ENCODE peak calls at places on chromosomes 12 and 14, in eight cellular contexts. One of them, this sample, is unnamed.

GRCh38 chr14:22112004-22112403 is 438.4 kb upstream of the OR4E1 start:
- DNase-seq in T-cell: peak; percentile 46
- DNase-seq in activated T-cell treated with anti-CD3 and anti-CD28 coated beads for 1 hour: peak; percentile 34
- DNase-seq in NCI-H774: no peak
- DNase-seq in anterior cingulate cortex: no peak
- DNase-seq in hippocampal formation: no peak
- DNase-seq in LoVo: no peak
- DNase-seq in stimulated activated CD4-positive, alpha-beta T cell treated with anti-CD3 and anti-CD28 coated beads, Interleukin-12 subunit alpha, Interleukin-12 subunit beta, amount 100 ng/mL, for 4 hours: peak; percentile 39
- DNase-seq in this sample: no peak

GRCh38 chr14:90137807-90138206 is 76.0 kb downstream of the KCNK13 start:
- DNase-seq in T-cell: no peak
- DNase-seq in activated T-cell treated with anti-CD3 and anti-CD28 coated beads for 1 hour: no peak
- DNase-seq in NCI-H774: no peak
- DNase-seq in anterior cingulate cortex: no peak
- DNase-seq in hippocampal formation: no peak
- DNase-seq in LoVo: no peak
- DNase-seq in stimulated activated CD4-positive, alpha-beta T cell treated with anti-CD3 and anti-CD28 coated beads, Interleukin-12 subunit alpha, Interleukin-12 subunit beta, amount 100 ng/mL, for 4 hours: no peak
- DNase-seq in this sample: no peak

GRCh38 chr14:101050901-101051490 is 147.5 kb upstream of the RTL1 start:
- DNase-seq in T-cell: no peak
- DNase-seq in activated T-cell treated with anti-CD3 and anti-CD28 coated beads for 1 hour: no peak
- DNase-seq in NCI-H774: no peak
- DNase-seq in anterior cingulate cortex: no peak
- DNase-seq in hippocampal formation: no peak
- DNase-seq in LoVo: no peak
- DNase-seq in stimulated activated CD4-positive, alpha-beta T cell treated with anti-CD3 and anti-CD28 coated beads, Interleukin-12 subunit alpha, Interleukin-12 subunit beta, amount 100 ng/mL, for 4 hours: no peak
- DNase-seq in this sample: no peak

GRCh38 chr14:91177073-91177796 is 63.4 kb downstream of the DGLUCY start:
- DNase-seq in T-cell: peak; percentile 55
- DNase-seq in activated T-cell treated with anti-CD3 and anti-CD28 coated beads for 1 hour: peak; percentile 47
- DNase-seq in NCI-H774: peak; percentile 30
- DNase-seq in anterior cingulate cortex: peak; percentile 7
- DNase-seq in hippocampal formation: no peak
- DNase-seq in LoVo: peak; percentile 34
- DNase-seq in stimulated activated CD4-positive, alpha-beta T cell treated with anti-CD3 and anti-CD28 coated beads, Interleukin-12 subunit alpha, Interleukin-12 subunit beta, amount 100 ng/mL, for 4 hours: peak; percentile 60
- DNase-seq in this sample: peak; percentile 69

GRCh38 chr12:8734873-8735381 is 37.1 kb downstream of the RIMKLB start:
- DNase-seq in T-cell: no peak
- DNase-seq in activated T-cell treated with anti-CD3 and anti-CD28 coated beads for 1 hour: no peak
- DNase-seq in NCI-H774: no peak
- DNase-seq in anterior cingulate cortex: no peak
- DNase-seq in hippocampal formation: no peak
- DNase-seq in LoVo: no peak
- DNase-seq in stimulated activated CD4-positive, alpha-beta T cell treated with anti-CD3 and anti-CD28 coated beads, Interleukin-12 subunit alpha, Interleukin-12 subunit beta, amount 100 ng/mL, for 4 hours: no peak
- DNase-seq in this sample: no peak

GRCh38 chr12:91778938-91779400 is 366.7 kb downstream of the BTG1 start:
- DNase-seq in T-cell: no peak
- DNase-seq in activated T-cell treated with anti-CD3 and anti-CD28 coated beads for 1 hour: peak; percentile 17
- DNase-seq in NCI-H774: no peak
- DNase-seq in anterior cingulate cortex: no peak
- DNase-seq in hippocampal formation: no peak
- DNase-seq in LoVo: peak; percentile 98
- DNase-seq in stimulated activated CD4-positive, alpha-beta T cell treated with anti-CD3 and anti-CD28 coated beads, Interleukin-12 subunit alpha, Interleukin-12 subunit beta, amount 100 ng/mL, for 4 hours: peak; percentile 21
- DNase-seq in this sample: peak; percentile 17

GRCh38 chr12:75684678-75685620 is 173.5 kb upstream of the KRR1 start:
- DNase-seq in T-cell: no peak
- DNase-seq in activated T-cell treated with anti-CD3 and anti-CD28 coated beads for 1 hour: no peak
- DNase-seq in NCI-H774: no peak
- DNase-seq in anterior cingulate cortex: no peak
- DNase-seq in hippocampal formation: no peak
- DNase-seq in LoVo: no peak
- DNase-seq in stimulated activated CD4-positive, alpha-beta T cell treated with anti-CD3 and anti-CD28 coated beads, Interleukin-12 subunit alpha, Interleukin-12 subunit beta, amount 100 ng/mL, for 4 hours: no peak
- DNase-seq in this sample: no peak

GRCh38 chr12:87756111-87756510 is 273.1 kb downstream of the C12orf50 start:
- DNase-seq in T-cell: no peak
- DNase-seq in activated T-cell treated with anti-CD3 and anti-CD28 coated beads for 1 hour: no peak
- DNase-seq in NCI-H774: no peak
- DNase-seq in anterior cingulate cortex: no peak
- DNase-seq in hippocampal formation: no peak
- DNase-seq in LoVo: no peak
- DNase-seq in stimulated activated CD4-positive, alpha-beta T cell treated with anti-CD3 and anti-CD28 coated beads, Interleukin-12 subunit alpha, Interleukin-12 subunit beta, amount 100 ng/mL, for 4 hours: no peak
- DNase-seq in this sample: no peak

GRCh38 chr12:9135903-9136310 is 20.2 kb upstream of the A2M start:
- DNase-seq in T-cell: no peak
- DNase-seq in activated T-cell treated with anti-CD3 and anti-CD28 coated beads for 1 hour: no peak
- DNase-seq in NCI-H774: no peak
- DNase-seq in anterior cingulate cortex: no peak
- DNase-seq in hippocampal formation: no peak
- DNase-seq in LoVo: no peak
- DNase-seq in stimulated activated CD4-positive, alpha-beta T cell treated with anti-CD3 and anti-CD28 coated beads, Interleukin-12 subunit alpha, Interleukin-12 subunit beta, amount 100 ng/mL, for 4 hours: no peak
- DNase-seq in this sample: no peak

GRCh38 chr14:74223016-74223415 is 16.2 kb upstream of the VSX2 start:
- DNase-seq in T-cell: no peak
- DNase-seq in activated T-cell treated with anti-CD3 and anti-CD28 coated beads for 1 hour: no peak
- DNase-seq in NCI-H774: no peak
- DNase-seq in anterior cingulate cortex: no peak
- DNase-seq in hippocampal formation: no peak
- DNase-seq in LoVo: no peak
- DNase-seq in stimulated activated CD4-positive, alpha-beta T cell treated with anti-CD3 and anti-CD28 coated beads, Interleukin-12 subunit alpha, Interleukin-12 subunit beta, amount 100 ng/mL, for 4 hours: no peak
- DNase-seq in this sample: no peak

GRCh38 chr12:26246483-26247164 is 51.3 kb downstream of the SSPN start:
- DNase-seq in T-cell: no peak
- DNase-seq in activated T-cell treated with anti-CD3 and anti-CD28 coated beads for 1 hour: no peak
- DNase-seq in NCI-H774: no peak
- DNase-seq in anterior cingulate cortex: no peak
- DNase-seq in hippocampal formation: no peak
- DNase-seq in LoVo: peak; percentile 95
- DNase-seq in stimulated activated CD4-positive, alpha-beta T cell treated with anti-CD3 and anti-CD28 coated beads, Interleukin-12 subunit alpha, Interleukin-12 subunit beta, amount 100 ng/mL, for 4 hours: no peak
- DNase-seq in this sample: no peak

GRCh38 chr12:92144631-92145480 is 790 bp downstream of the BTG1 start:
- DNase-seq in T-cell: peak; percentile 46
- DNase-seq in activated T-cell treated with anti-CD3 and anti-CD28 coated beads for 1 hour: peak; percentile 35
- DNase-seq in NCI-H774: peak; percentile 88
- DNase-seq in anterior cingulate cortex: peak; percentile 62
- DNase-seq in hippocampal formation: peak; percentile 60
- DNase-seq in LoVo: peak; percentile 80
- DNase-seq in stimulated activated CD4-positive, alpha-beta T cell treated with anti-CD3 and anti-CD28 coated beads, Interleukin-12 subunit alpha, Interleukin-12 subunit beta, amount 100 ng/mL, for 4 hours: peak; percentile 41
- DNase-seq in this sample: peak; percentile 38

GRCh38 chr12:118714500-118714899 is 266.8 kb upstream of the SRRM4 start:
- DNase-seq in T-cell: no peak
- DNase-seq in activated T-cell treated with anti-CD3 and anti-CD28 coated beads for 1 hour: no peak
- DNase-seq in NCI-H774: no peak
- DNase-seq in anterior cingulate cortex: no peak
- DNase-seq in hippocampal formation: no peak
- DNase-seq in LoVo: no peak
- DNase-seq in stimulated activated CD4-positive, alpha-beta T cell treated with anti-CD3 and anti-CD28 coated beads, Interleukin-12 subunit alpha, Interleukin-12 subunit beta, amount 100 ng/mL, for 4 hours: no peak
- DNase-seq in this sample: no peak

GRCh38 chr14:37991027-37991426 is 216.7 kb upstream of the SSTR1 start:
- DNase-seq in T-cell: no peak
- DNase-seq in activated T-cell treated with anti-CD3 and anti-CD28 coated beads for 1 hour: no peak
- DNase-seq in NCI-H774: no peak
- DNase-seq in anterior cingulate cortex: no peak
- DNase-seq in hippocampal formation: no peak
- DNase-seq in LoVo: no peak
- DNase-seq in stimulated activated CD4-positive, alpha-beta T cell treated with anti-CD3 and anti-CD28 coated beads, Interleukin-12 subunit alpha, Interleukin-12 subunit beta, amount 100 ng/mL, for 4 hours: no peak
- DNase-seq in this sample: no peak

GRCh38 chr14:74064883-74065282 is 19.4 kb downstream of the ALDH6A1 start:
- DNase-seq in T-cell: no peak
- DNase-seq in activated T-cell treated with anti-CD3 and anti-CD28 coated beads for 1 hour: no peak
- DNase-seq in NCI-H774: no peak
- DNase-seq in anterior cingulate cortex: no peak
- DNase-seq in hippocampal formation: no peak
- DNase-seq in LoVo: no peak
- DNase-seq in stimulated activated CD4-positive, alpha-beta T cell treated with anti-CD3 and anti-CD28 coated beads, Interleukin-12 subunit alpha, Interleukin-12 subunit beta, amount 100 ng/mL, for 4 hours: no peak
- DNase-seq in this sample: no peak

GRCh38 chr12:12070149-12070548 is 590 bp upstream of the BCL2L14 start:
- DNase-seq in T-cell: no peak
- DNase-seq in activated T-cell treated with anti-CD3 and anti-CD28 coated beads for 1 hour: no peak
- DNase-seq in NCI-H774: no peak
- DNase-seq in anterior cingulate cortex: no peak
- DNase-seq in hippocampal formation: no peak
- DNase-seq in LoVo: no peak
- DNase-seq in stimulated activated CD4-positive, alpha-beta T cell treated with anti-CD3 and anti-CD28 coated beads, Interleukin-12 subunit alpha, Interleukin-12 subunit beta, amount 100 ng/mL, for 4 hours: no peak
- DNase-seq in this sample: no peak

GRCh38 chr14:56814468-56815074 is 4.3 kb upstream of the OTX2 start:
- DNase-seq in T-cell: no peak
- DNase-seq in activated T-cell treated with anti-CD3 and anti-CD28 coated beads for 1 hour: no peak
- DNase-seq in NCI-H774: no peak
- DNase-seq in anterior cingulate cortex: no peak
- DNase-seq in hippocampal formation: no peak
- DNase-seq in LoVo: no peak
- DNase-seq in stimulated activated CD4-positive, alpha-beta T cell treated with anti-CD3 and anti-CD28 coated beads, Interleukin-12 subunit alpha, Interleukin-12 subunit beta, amount 100 ng/mL, for 4 hours: no peak
- DNase-seq in this sample: no peak

GRCh38 chr12:92593734-92594402 is 108.9 kb upstream of the PLEKHG7 start:
- DNase-seq in T-cell: peak; percentile 61
- DNase-seq in activated T-cell treated with anti-CD3 and anti-CD28 coated beads for 1 hour: peak; percentile 59
- DNase-seq in NCI-H774: no peak
- DNase-seq in anterior cingulate cortex: no peak
- DNase-seq in hippocampal formation: no peak
- DNase-seq in LoVo: no peak
- DNase-seq in stimulated activated CD4-positive, alpha-beta T cell treated with anti-CD3 and anti-CD28 coated beads, Interleukin-12 subunit alpha, Interleukin-12 subunit beta, amount 100 ng/mL, for 4 hours: peak; percentile 58
- DNase-seq in this sample: peak; percentile 66

GRCh38 chr14:57755018-57755521 is 110.8 kb downstream of the SLC35F4 start:
- DNase-seq in T-cell: no peak
- DNase-seq in activated T-cell treated with anti-CD3 and anti-CD28 coated beads for 1 hour: no peak
- DNase-seq in NCI-H774: no peak
- DNase-seq in anterior cingulate cortex: no peak
- DNase-seq in hippocampal formation: no peak
- DNase-seq in LoVo: no peak
- DNase-seq in stimulated activated CD4-positive, alpha-beta T cell treated with anti-CD3 and anti-CD28 coated beads, Interleukin-12 subunit alpha, Interleukin-12 subunit beta, amount 100 ng/mL, for 4 hours: no peak
- DNase-seq in this sample: no peak

GRCh38 chr12:118013283-118013682 is 3.2 kb upstream of the RFC5 start:
- DNase-seq in T-cell: no peak
- DNase-seq in activated T-cell treated with anti-CD3 and anti-CD28 coated beads for 1 hour: no peak
- DNase-seq in NCI-H774: no peak
- DNase-seq in anterior cingulate cortex: no peak
- DNase-seq in hippocampal formation: no peak
- DNase-seq in LoVo: no peak
- DNase-seq in stimulated activated CD4-positive, alpha-beta T cell treated with anti-CD3 and anti-CD28 coated beads, Interleukin-12 subunit alpha, Interleukin-12 subunit beta, amount 100 ng/mL, for 4 hours: no peak
- DNase-seq in this sample: no peak

GRCh38 chr14:89445252-89445973 is 28.4 kb upstream of the FOXN3 start:
- DNase-seq in T-cell: no peak
- DNase-seq in activated T-cell treated with anti-CD3 and anti-CD28 coated beads for 1 hour: no peak
- DNase-seq in NCI-H774: no peak
- DNase-seq in anterior cingulate cortex: no peak
- DNase-seq in hippocampal formation: no peak
- DNase-seq in LoVo: no peak
- DNase-seq in stimulated activated CD4-positive, alpha-beta T cell treated with anti-CD3 and anti-CD28 coated beads, Interleukin-12 subunit alpha, Interleukin-12 subunit beta, amount 100 ng/mL, for 4 hours: peak; percentile 25
- DNase-seq in this sample: peak; percentile 18

GRCh38 chr14:98728024-98728423 is 544.0 kb downstream of the BCL11B start:
- DNase-seq in T-cell: no peak
- DNase-seq in activated T-cell treated with anti-CD3 and anti-CD28 coated beads for 1 hour: no peak
- DNase-seq in NCI-H774: no peak
- DNase-seq in anterior cingulate cortex: no peak
- DNase-seq in hippocampal formation: no peak
- DNase-seq in LoVo: no peak
- DNase-seq in stimulated activated CD4-positive, alpha-beta T cell treated with anti-CD3 and anti-CD28 coated beads, Interleukin-12 subunit alpha, Interleukin-12 subunit beta, amount 100 ng/mL, for 4 hours: no peak
- DNase-seq in this sample: no peak

GRCh38 chr12:80756875-80757274 is 40.2 kb downstream of the MYF5 start:
- DNase-seq in T-cell: no peak
- DNase-seq in activated T-cell treated with anti-CD3 and anti-CD28 coated beads for 1 hour: no peak
- DNase-seq in NCI-H774: no peak
- DNase-seq in anterior cingulate cortex: no peak
- DNase-seq in hippocampal formation: no peak
- DNase-seq in LoVo: no peak
- DNase-seq in stimulated activated CD4-positive, alpha-beta T cell treated with anti-CD3 and anti-CD28 coated beads, Interleukin-12 subunit alpha, Interleukin-12 subunit beta, amount 100 ng/mL, for 4 hours: no peak
- DNase-seq in this sample: no peak

GRCh38 chr14:94114589-94115067 is 4.1 kb downstream of the IFI27 start:
- DNase-seq in T-cell: no peak
- DNase-seq in activated T-cell treated with anti-CD3 and anti-CD28 coated beads for 1 hour: no peak
- DNase-seq in NCI-H774: no peak
- DNase-seq in anterior cingulate cortex: no peak
- DNase-seq in hippocampal formation: no peak
- DNase-seq in LoVo: no peak
- DNase-seq in stimulated activated CD4-positive, alpha-beta T cell treated with anti-CD3 and anti-CD28 coated beads, Interleukin-12 subunit alpha, Interleukin-12 subunit beta, amount 100 ng/mL, for 4 hours: no peak
- DNase-seq in this sample: no peak

GRCh38 chr12:96501139-96501741 is 11.9 kb downstream of the CFAP54 start:
- DNase-seq in T-cell: no peak
- DNase-seq in activated T-cell treated with anti-CD3 and anti-CD28 coated beads for 1 hour: peak; percentile 7
- DNase-seq in NCI-H774: peak; percentile 6
- DNase-seq in anterior cingulate cortex: no peak
- DNase-seq in hippocampal formation: no peak
- DNase-seq in LoVo: peak; percentile 84
- DNase-seq in stimulated activated CD4-positive, alpha-beta T cell treated with anti-CD3 and anti-CD28 coated beads, Interleukin-12 subunit alpha, Interleukin-12 subunit beta, amount 100 ng/mL, for 4 hours: no peak
- DNase-seq in this sample: no peak

GRCh38 chr14:79111963-79112362 is 941.8 kb downstream of the NRXN3 start:
- DNase-seq in T-cell: no peak
- DNase-seq in activated T-cell treated with anti-CD3 and anti-CD28 coated beads for 1 hour: no peak
- DNase-seq in NCI-H774: no peak
- DNase-seq in anterior cingulate cortex: no peak
- DNase-seq in hippocampal formation: no peak
- DNase-seq in LoVo: no peak
- DNase-seq in stimulated activated CD4-positive, alpha-beta T cell treated with anti-CD3 and anti-CD28 coated beads, Interleukin-12 subunit alpha, Interleukin-12 subunit beta, amount 100 ng/mL, for 4 hours: no peak
- DNase-seq in this sample: no peak

GRCh38 chr14:68813318-68813838 is 20.5 kb upstream of the ZFP36L1 start:
- DNase-seq in T-cell: no peak
- DNase-seq in activated T-cell treated with anti-CD3 and anti-CD28 coated beads for 1 hour: no peak
- DNase-seq in NCI-H774: no peak
- DNase-seq in anterior cingulate cortex: no peak
- DNase-seq in hippocampal formation: no peak
- DNase-seq in LoVo: no peak
- DNase-seq in stimulated activated CD4-positive, alpha-beta T cell treated with anti-CD3 and anti-CD28 coated beads, Interleukin-12 subunit alpha, Interleukin-12 subunit beta, amount 100 ng/mL, for 4 hours: no peak
- DNase-seq in this sample: no peak

GRCh38 chr14:95225251-95225887 is 68.0 kb upstream of the DICER1 start:
- DNase-seq in T-cell: no peak
- DNase-seq in activated T-cell treated with anti-CD3 and anti-CD28 coated beads for 1 hour: no peak
- DNase-seq in NCI-H774: no peak
- DNase-seq in anterior cingulate cortex: no peak
- DNase-seq in hippocampal formation: no peak
- DNase-seq in LoVo: no peak
- DNase-seq in stimulated activated CD4-positive, alpha-beta T cell treated with anti-CD3 and anti-CD28 coated beads, Interleukin-12 subunit alpha, Interleukin-12 subunit beta, amount 100 ng/mL, for 4 hours: no peak
- DNase-seq in this sample: no peak

GRCh38 chr12:31017535-31017934 is 56.1 kb upstream of the DDX11 start:
- DNase-seq in T-cell: no peak
- DNase-seq in activated T-cell treated with anti-CD3 and anti-CD28 coated beads for 1 hour: no peak
- DNase-seq in NCI-H774: no peak
- DNase-seq in anterior cingulate cortex: no peak
- DNase-seq in hippocampal formation: no peak
- DNase-seq in LoVo: no peak
- DNase-seq in stimulated activated CD4-positive, alpha-beta T cell treated with anti-CD3 and anti-CD28 coated beads, Interleukin-12 subunit alpha, Interleukin-12 subunit beta, amount 100 ng/mL, for 4 hours: no peak
- DNase-seq in this sample: no peak

GRCh38 chr14:22099942-22100763 is 426.5 kb upstream of the OR4E1 start:
- DNase-seq in T-cell: peak; percentile 59
- DNase-seq in activated T-cell treated with anti-CD3 and anti-CD28 coated beads for 1 hour: peak; percentile 28
- DNase-seq in NCI-H774: no peak
- DNase-seq in anterior cingulate cortex: no peak
- DNase-seq in hippocampal formation: peak; percentile 20
- DNase-seq in LoVo: peak; percentile 40
- DNase-seq in stimulated activated CD4-positive, alpha-beta T cell treated with anti-CD3 and anti-CD28 coated beads, Interleukin-12 subunit alpha, Interleukin-12 subunit beta, amount 100 ng/mL, for 4 hours: peak; percentile 32
- DNase-seq in this sample: peak; percentile 49

GRCh38 chr12:121776190-121777098 is 17.0 kb downstream of the RHOF start:
- DNase-seq in T-cell: peak; percentile 91
- DNase-seq in activated T-cell treated with anti-CD3 and anti-CD28 coated beads for 1 hour: peak; percentile 98
- DNase-seq in NCI-H774: peak; percentile 56
- DNase-seq in anterior cingulate cortex: peak; percentile 9
- DNase-seq in hippocampal formation: peak; percentile 51
- DNase-seq in LoVo: peak; percentile 70
- DNase-seq in stimulated activated CD4-positive, alpha-beta T cell treated with anti-CD3 and anti-CD28 coated beads, Interleukin-12 subunit alpha, Interleukin-12 subunit beta, amount 100 ng/mL, for 4 hours: peak; percentile 95
- DNase-seq in this sample: peak; percentile 75

GRCh38 chr14:36394593-36394992 is 74.2 kb upstream of the MBIP start:
- DNase-seq in T-cell: no peak
- DNase-seq in activated T-cell treated with anti-CD3 and anti-CD28 coated beads for 1 hour: no peak
- DNase-seq in NCI-H774: peak; percentile 4
- DNase-seq in anterior cingulate cortex: no peak
- DNase-seq in hippocampal formation: no peak
- DNase-seq in LoVo: no peak
- DNase-seq in stimulated activated CD4-positive, alpha-beta T cell treated with anti-CD3 and anti-CD28 coated beads, Interleukin-12 subunit alpha, Interleukin-12 subunit beta, amount 100 ng/mL, for 4 hours: no peak
- DNase-seq in this sample: no peak

GRCh38 chr12:46983959-46984833 is 95.2 kb upstream of the PCED1B start:
- DNase-seq in T-cell: peak; percentile 6
- DNase-seq in activated T-cell treated with anti-CD3 and anti-CD28 coated beads for 1 hour: no peak
- DNase-seq in NCI-H774: peak; percentile 44
- DNase-seq in anterior cingulate cortex: no peak
- DNase-seq in hippocampal formation: peak; percentile 10
- DNase-seq in LoVo: peak; percentile 61
- DNase-seq in stimulated activated CD4-positive, alpha-beta T cell treated with anti-CD3 and anti-CD28 coated beads, Interleukin-12 subunit alpha, Interleukin-12 subunit beta, amount 100 ng/mL, for 4 hours: peak; percentile 6
- DNase-seq in this sample: peak; percentile 21

GRCh38 chr12:123532021-123532420 is 1.5 kb downstream of the RILPL1 start:
- DNase-seq in T-cell: no peak
- DNase-seq in activated T-cell treated with anti-CD3 and anti-CD28 coated beads for 1 hour: no peak
- DNase-seq in NCI-H774: no peak
- DNase-seq in anterior cingulate cortex: no peak
- DNase-seq in hippocampal formation: peak; percentile 26
- DNase-seq in LoVo: no peak
- DNase-seq in stimulated activated CD4-positive, alpha-beta T cell treated with anti-CD3 and anti-CD28 coated beads, Interleukin-12 subunit alpha, Interleukin-12 subunit beta, amount 100 ng/mL, for 4 hours: no peak
- DNase-seq in this sample: no peak